ENCODE peak calls at places on chromosomes 3 and 15, in four cellular contexts. T is lung, S is psoas muscle, D is MM.1S. P is an unnamed sample. For H3K36me3, the result is how much of the 10 kb centered on the place peaks cover.

GRCh38 chr3:132781922-132782321 is 59.7 kb upstream of the NPHP3 start:
- DNase-seq in T (no peak), S (no peak), D (no peak), P (no peak)

GRCh38 chr3:57783186-57784088 is 27.3 kb downstream of the SLMAP start:
- DNase-seq in T (peak), S (no peak), D (no peak), P (no peak)

GRCh38 chr3:115396801-115397200 is 226.5 kb upstream of the GAP43 start:
- DNase-seq in T (no peak), S (no peak), D (no peak), P (no peak)

GRCh38 chr3:107432646-107433045 is 55.4 kb downstream of the CCDC54 start:
- DNase-seq in T (no peak), S (no peak), D (no peak), P (no peak)

GRCh38 chr3:52402101-52402521 is 42.8 kb downstream of the SEMA3G start:
- DNase-seq in T (no peak), S (no peak), D (no peak), P (no peak)

GRCh38 chr15:28896944-28897343 is 11.2 kb downstream of the APBA2 start:
- DNase-seq in T (no peak), S (no peak), D (no peak), P (no peak)

GRCh38 chr15:59918994-59919951 is 84.8 kb upstream of the FOXB1 start:
- DNase-seq in T (no peak), S (no peak), D (no peak), P (peak)

GRCh38 chr15:56734013-56734625 is 810 bp upstream of the ZNF280D start:
- DNase-seq in T (no peak), S (no peak), D (no peak), P (no peak)

GRCh38 chr3:44318929-44319328 is 19.6 kb upstream of the TCAIM start:
- DNase-seq in T (no peak), S (no peak), D (no peak), P (no peak)

GRCh38 chr15:68278345-68279217 is 1.0 kb downstream of the FEM1B start:
- DNase-seq in T (no peak), S (no peak), D (peak), P (no peak)

GRCh38 chr3:128282392-128283196 is 129.3 kb downstream of the EEFSEC start:
- DNase-seq in T (peak), S (peak), D (no peak), P (no peak)

GRCh38 chr15:38474155-38474757 is 20.3 kb downstream of the FAM98B start:
- DNase-seq in T (no peak), S (no peak), D (peak), P (peak)

GRCh38 chr3:189714991-189715961 is 84.1 kb downstream of the TP63 start:
- DNase-seq in T (no peak), S (no peak), D (no peak), P (peak)

GRCh38 chr3:42159706-42160472 is 68.7 kb downstream of the TRAK1 start:
- DNase-seq in T (peak), S (peak), D (peak), P (no peak)

GRCh38 chr15:48285329-48286214 is 45.7 kb upstream of the DUT start:
- DNase-seq in T (peak), S (no peak), D (peak), P (peak)

DNA sequence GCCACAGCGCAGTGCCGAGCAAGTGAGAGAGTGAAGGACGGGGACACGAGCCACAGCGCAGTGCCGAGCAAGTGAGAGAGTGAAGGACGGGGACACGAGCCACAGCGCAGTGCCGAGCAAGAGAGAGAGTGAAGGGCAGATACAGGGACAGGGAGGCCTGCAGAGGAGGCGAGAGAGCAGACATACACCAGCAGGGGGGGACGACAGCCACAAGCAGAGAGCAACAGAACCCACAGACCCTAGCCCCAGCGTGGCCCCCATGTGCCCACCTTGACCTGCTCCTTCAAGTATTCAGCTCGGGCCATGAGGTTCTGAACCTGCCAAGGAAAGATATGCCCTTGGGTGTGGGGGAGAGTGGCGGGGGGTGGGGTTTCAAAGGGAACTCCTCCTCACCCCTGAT is 5.5 kb downstream of the ULK3 start:
- DNase-seq in T (no peak), S (no peak), D (no peak), P (no peak)
- TF ChIP-seq CTCF in T (no peak), S (no peak), D (no peak), P (no peak)

GRCh38 chr15:24848050-24848449 is 106.7 kb upstream of the SNRPN start:
- DNase-seq in T (no peak), S (peak), D (no peak), P (no peak)
- H3K4me3 ChIP-seq in T (no peak), S (peak), D (no peak), P (no peak)

GRCh38 chr3:30679045-30679444 is 72.6 kb downstream of the TGFBR2 start:
- DNase-seq in T (no peak), S (no peak), D (no peak), P (no peak)

GRCh38 chr3:30675774-30676173 is 69.4 kb downstream of the TGFBR2 start:
- DNase-seq in T (no peak), S (no peak), D (no peak), P (no peak)

GRCh38 chr3:30677347-30677685 is 70.9 kb downstream of the TGFBR2 start:
- DNase-seq in T (no peak), S (no peak), D (no peak), P (no peak)

GRCh38 chr3:30675006-30675405 is 68.6 kb downstream of the TGFBR2 start:
- DNase-seq in T (no peak), S (no peak), D (no peak), P (no peak)

GRCh38 chr3:30676424-30677346 is 70.3 kb downstream of the TGFBR2 start:
- DNase-seq in T (no peak), S (no peak), D (no peak), P (no peak)
- H3K36me3 ChIP-seq in T (under half), S (under half), D (under half), P (under half)

DNA sequence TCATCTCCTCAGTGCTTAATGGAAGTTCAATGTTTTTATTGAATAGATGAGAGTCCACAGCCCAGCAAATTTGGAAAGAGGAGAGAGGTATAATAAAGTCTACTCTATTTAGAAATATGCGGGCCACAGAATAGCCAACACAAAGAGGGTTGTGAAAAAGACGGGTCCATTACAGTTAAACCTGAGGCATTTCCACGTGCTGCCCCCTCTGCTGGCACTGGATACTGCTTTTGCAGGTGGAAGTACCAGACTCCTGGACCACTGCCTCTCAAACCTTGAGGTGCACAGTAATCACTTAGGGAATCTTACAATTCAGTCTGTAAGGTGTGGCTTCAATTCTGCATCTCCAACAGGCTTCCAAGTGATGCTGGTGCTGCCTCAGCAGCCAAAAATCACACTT is 3.0 kb upstream of the TFDP2 start:
- DNase-seq in T (no peak), S (no peak), D (no peak), P (no peak)
- TF ChIP-seq CTCF in T (no peak), S (no peak), D (no peak), P (no peak)

GRCh38 chr15:77030042-77030927 is 35.4 kb downstream of the PSTPIP1 start:
- DNase-seq in T (no peak), S (no peak), D (no peak), P (no peak)
- H3K4me3 ChIP-seq in T (no peak), S (no peak), D (no peak), P (no peak)

DNA sequence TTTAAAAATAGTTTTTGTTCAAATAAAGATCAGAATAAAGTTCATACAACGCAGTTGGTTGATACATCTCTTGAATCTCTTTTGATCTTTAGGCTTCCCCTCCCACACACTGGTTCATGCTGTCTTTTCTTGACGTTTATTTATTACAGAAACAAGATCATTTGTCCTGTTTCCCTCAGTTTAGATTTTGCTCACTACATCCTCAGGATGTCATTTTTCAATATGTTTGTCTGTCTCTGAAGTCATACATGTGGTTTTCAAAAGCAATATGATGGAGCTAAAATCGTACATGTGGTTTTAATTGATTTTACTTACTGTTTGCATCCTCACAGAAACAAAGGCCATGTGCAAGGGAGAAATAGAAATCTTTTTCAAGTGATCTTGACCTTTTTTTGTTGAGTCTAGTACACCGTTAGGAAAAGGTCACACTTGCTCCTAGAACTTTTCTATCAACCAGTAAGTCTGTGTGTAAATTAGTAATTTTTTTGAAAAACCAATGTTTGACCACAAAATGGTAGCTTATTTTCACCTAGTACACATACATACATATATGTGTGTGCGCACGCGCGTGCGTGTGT is 63.7 kb upstream of the SENP5 start:
- DNase-seq in T (no peak), S (no peak), D (no peak), P (no peak)
- H3K36me3 ChIP-seq in T (under half), S (under half), D (under half), P (under half)

GRCh38 chr3:155465664-155466063 is 172.2 kb upstream of the STRIT1 start:
- DNase-seq in T (no peak), S (no peak), D (no peak), P (no peak)
- TF ChIP-seq CTCF in T (no peak), S (no peak), D (no peak), P (no peak)